ENCODE peak calls at places on chromosomes 13 and 19, in four cellular contexts. Q, V, Z and K are unnamed samples.
A peak's percentile ranks its signal among the peaks of the same experiment; 100 is the strongest.

GRCh38 chr13:48769107-48769704 is 115.5 kb downstream of the CYSLTR2 start:
- DNase-seq in Q (peak; percentile 89), V (peak; percentile 61), Z (peak; percentile 79), K (no peak)

GRCh38 chr13:113402471-113403254 is 38.7 kb upstream of the GRTP1 start:
- DNase-seq in Q (no peak), V (no peak), Z (no peak), K (no peak)

GRCh38 chr13:109933476-109933875 is 147.1 kb upstream of the IRS2 start:
- DNase-seq in Q (no peak), V (no peak), Z (no peak), K (no peak)

GRCh38 chr13:28355822-28356371 is 139.0 kb downstream of the FLT1 start:
- DNase-seq in Q (no peak), V (no peak), Z (no peak), K (no peak)

GRCh38 chr13:113565526-113566226 is 18.9 kb upstream of the TFDP1 start:
- DNase-seq in Q (no peak), V (no peak), Z (no peak), K (no peak)

GRCh38 chr19:10112895-10113591 is 1.6 kb downstream of the P2RY11 start:
- DNase-seq in Q (peak; percentile 24), V (no peak), Z (peak; percentile 59), K (peak; percentile 24)

GRCh38 chr13:114005206-114005720 is 31.4 kb upstream of the C13orf46 start:
- DNase-seq in Q (no peak), V (no peak), Z (no peak), K (no peak)

GRCh38 chr19:10797541-10798256 is 38.3 kb downstream of the TMED1 start:
- DNase-seq in Q (no peak), V (no peak), Z (no peak), K (no peak)

GRCh38 chr13:51559916-51560315 is 24.3 kb upstream of the WDFY2 start:
- DNase-seq in Q (no peak), V (no peak), Z (no peak), K (no peak)

GRCh38 chr19:5131866-5132561 is 163.1 kb downstream of the KDM4B start:
- DNase-seq in Q (no peak), V (no peak), Z (no peak), K (no peak)

GRCh38 chr19:58497634-58498170 is 14.1 kb downstream of the SLC27A5 start:
- DNase-seq in Q (no peak), V (no peak), Z (no peak), K (no peak)

GRCh38 chr19:41548954-41549688 is 26.8 kb upstream of the CEACAM21 start:
- DNase-seq in Q (no peak), V (no peak), Z (no peak), K (no peak)

GRCh38 chr19:3102239-3103140 is 8.3 kb downstream of the GNA11 start:
- DNase-seq in Q (no peak), V (no peak), Z (no peak), K (peak; percentile 9)

GRCh38 chr13:25803626-25804025 is 248.2 kb downstream of the SHISA2 start:
- DNase-seq in Q (no peak), V (no peak), Z (no peak), K (no peak)

GRCh38 chr19:2469102-2469914 is 6.6 kb upstream of the GADD45B start:
- DNase-seq in Q (no peak), V (no peak), Z (no peak), K (no peak)

GRCh38 chr19:22532388-22533310 is 101.5 kb upstream of the ZNF492 start:
- DNase-seq in Q (no peak), V (peak; percentile 94), Z (peak; percentile 97), K (no peak)

GRCh38 chr13:113950451-113951245 is 23.2 kb downstream of the C13orf46 start:
- DNase-seq in Q (no peak), V (no peak), Z (peak; percentile 3), K (no peak)

GRCh38 chr19:40621966-40622772 is 21.0 kb downstream of the LTBP4 start:
- DNase-seq in Q (no peak), V (no peak), Z (no peak), K (no peak)

GRCh38 chr19:6068711-6069110 is 41.6 kb downstream of the RFX2 start:
- DNase-seq in Q (no peak), V (no peak), Z (no peak), K (no peak)

GRCh38 chr13:89061821-89062220 is 1390.7 kb downstream of the SLITRK5 start:
- DNase-seq in Q (no peak), V (no peak), Z (no peak), K (no peak)

GRCh38 chr13:59680429-59681024 is 483.2 kb downstream of the DIAPH3 start:
- DNase-seq in Q (peak; percentile 39), V (no peak), Z (no peak), K (no peak)

GRCh38 chr13:41544824-41545707 is 87.7 kb downstream of the RGCC start:
- DNase-seq in Q (no peak), V (no peak), Z (no peak), K (no peak)

GRCh38 chr19:33233056-33233873 is 7.6 kb upstream of the SLC7A10 start:
- DNase-seq in Q (no peak), V (no peak), Z (no peak), K (no peak)

GRCh38 chr13:91375119-91375729 is 23.2 kb upstream of the GPC5 start:
- DNase-seq in Q (no peak), V (no peak), Z (no peak), K (no peak)

GRCh38 chr13:48798180-48798579 is 144.5 kb downstream of the CYSLTR2 start:
- DNase-seq in Q (no peak), V (no peak), Z (no peak), K (no peak)

GRCh38 chr19:48844472-48844871 is 8.2 kb upstream of the HSD17B14 start:
- DNase-seq in Q (no peak), V (no peak), Z (no peak), K (no peak)

GRCh38 chr19:28999733-29000433 is 213.1 kb downstream of the UQCRFS1 start:
- DNase-seq in Q (no peak), V (peak; percentile 18), Z (no peak), K (no peak)

GRCh38 chr19:1017115-1017905 is 3.6 kb downstream of the TMEM259 start:
- DNase-seq in Q (no peak), V (no peak), Z (peak; percentile 76), K (no peak)

GRCh38 chr13:105894711-105895110 is 640.8 kb downstream of the EFNB2 start:
- DNase-seq in Q (no peak), V (no peak), Z (no peak), K (no peak)

DNA sequence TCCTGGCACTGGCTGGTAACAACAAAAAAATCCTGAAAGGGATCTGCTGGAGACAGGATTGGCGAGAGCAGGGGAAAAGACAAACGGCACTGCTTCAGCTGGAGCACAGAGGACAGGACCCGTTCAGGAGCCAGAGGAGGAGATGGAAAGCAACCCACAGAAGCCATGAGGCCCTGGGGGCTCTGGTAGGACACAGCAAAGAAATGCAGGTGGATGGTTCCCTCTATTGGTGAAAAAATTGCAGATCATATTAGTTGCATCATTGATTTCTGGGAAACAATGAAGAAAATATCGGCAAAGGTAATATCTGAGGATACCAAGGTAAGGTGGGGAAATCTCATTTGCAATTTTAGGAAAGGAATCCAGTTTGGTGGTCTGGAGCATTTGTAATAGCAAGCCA is 25.7 kb upstream of the TPP2 start:
- DNase-seq in Q (peak; percentile 10), V (no peak), Z (no peak), K (no peak)
- TF ChIP-seq CTCF in Q (no peak), V (no peak), Z (no peak), K (peak; percentile 11)

DNA sequence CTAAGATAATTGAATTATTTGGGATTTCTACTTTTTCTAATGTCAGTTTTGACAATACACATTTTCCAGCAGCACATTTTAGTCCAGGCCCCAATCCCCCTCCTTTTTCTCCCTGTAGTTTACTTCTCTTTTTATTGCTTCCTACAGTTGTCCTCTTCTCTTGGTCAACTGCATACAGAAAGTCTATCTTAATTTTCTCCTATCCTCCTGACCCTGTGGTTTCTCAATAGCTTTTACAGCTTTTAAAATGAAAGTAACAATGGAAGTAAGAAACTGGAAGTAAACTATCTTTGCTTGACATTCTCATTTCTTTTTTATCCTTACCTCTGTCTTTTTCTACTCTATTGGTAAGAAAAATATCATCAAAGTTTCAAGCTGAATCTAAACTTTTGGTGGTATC is 106.5 kb upstream of the OXGR1 start:
- DNase-seq in Q (no peak), V (no peak), Z (no peak), K (no peak)
- TF ChIP-seq CTCF in Q (no peak), V (no peak), Z (no peak), K (no peak)

GRCh38 chr19:44499962-44500949 is at the start of gene ZNF180:
- DNase-seq in Q (peak; percentile 98), V (peak; percentile 94), Z (peak; percentile 93), K (peak; percentile 91)
- TF ChIP-seq CTCF in Q (peak; percentile 38), V (peak; percentile 24), Z (peak; percentile 42), K (peak; percentile 15)

GRCh38 chr19:51926784-51927741 is at the start of gene ZNF613:
- DNase-seq in Q (peak; percentile 95), V (peak; percentile 84), Z (peak; percentile 88), K (peak; percentile 57)
- TF ChIP-seq CTCF in Q (peak; percentile 22), V (peak; percentile 22), Z (no peak), K (peak; percentile 22)

GRCh38 chr19:50476224-50476942 is at the start of the genes EMC10 and GARIN5A:
- DNase-seq in Q (peak; percentile 92), V (peak; percentile 85), Z (peak; percentile 93), K (peak; percentile 58)
- TF ChIP-seq CTCF in Q (no peak), V (no peak), Z (no peak), K (no peak)

GRCh38 chr19:27774337-27774736 is 1438.6 kb downstream of the UQCRFS1 start:
- DNase-seq in Q (no peak), V (no peak), Z (no peak), K (no peak)

GRCh38 chr19:27776524-27776923 is 1436.4 kb downstream of the UQCRFS1 start:
- DNase-seq in Q (no peak), V (no peak), Z (no peak), K (no peak)

GRCh38 chr19:27776020-27776419 is 1436.9 kb downstream of the UQCRFS1 start:
- DNase-seq in Q (no peak), V (no peak), Z (no peak), K (no peak)

GRCh38 chr19:27774827-27775226 is 1438.1 kb downstream of the UQCRFS1 start:
- DNase-seq in Q (no peak), V (no peak), Z (no peak), K (no peak)

DNA sequence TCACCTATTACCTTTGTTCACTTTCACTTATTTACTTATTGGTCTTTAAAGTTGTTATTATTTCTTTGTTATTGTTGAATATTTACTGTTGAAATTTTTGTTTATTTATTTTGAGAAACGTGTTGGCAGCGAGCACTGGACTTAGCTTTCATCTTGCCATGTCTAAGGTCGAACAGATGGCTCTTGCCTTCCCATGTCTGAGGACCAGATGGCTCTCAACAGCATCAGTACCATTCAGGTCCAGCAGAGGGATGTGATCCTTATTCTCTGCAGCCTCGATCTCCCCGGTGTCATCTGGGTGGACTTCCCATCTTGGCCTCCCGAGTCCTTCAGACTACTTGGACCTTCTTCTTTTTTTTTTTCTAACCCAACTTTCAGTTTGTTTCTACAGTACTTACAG is 1437.6 kb downstream of the UQCRFS1 start:
- DNase-seq in Q (no peak), V (no peak), Z (no peak), K (no peak)
- TF ChIP-seq CTCF in Q (no peak), V (no peak), Z (no peak), K (no peak)

GRCh38 chr19:18776288-18776594 is 14.9 kb downstream of the COMP start:
- DNase-seq in Q (no peak), V (no peak), Z (no peak), K (no peak)
- TF ChIP-seq CTCF in Q (peak; percentile 49), V (no peak), Z (no peak), K (peak; percentile 3)